ENCODE peak calls at places on chromosomes 7 and 10, in six cellular contexts. One of them, this sample, is unnamed.

GRCh38 chr7:43491984-43492383 is 90.9 kb upstream of the STK17A start:
- DNase-seq in spleen: no peak
- DNase-seq in neural progenitor cell: no peak
- DNase-seq in upper lobe of left lung: no peak
- DNase-seq in heart left ventricle: no peak
- DNase-seq in HCT116: no peak
- DNase-seq in this sample: no peak

GRCh38 chr7:142811154-142811737 is 40.5 kb downstream of the PRSS2 start:
- DNase-seq in spleen: no peak
- DNase-seq in neural progenitor cell: peak
- DNase-seq in upper lobe of left lung: no peak
- DNase-seq in heart left ventricle: no peak
- DNase-seq in HCT116: peak
- DNase-seq in this sample: no peak

GRCh38 chr10:105189464-105189800 is 548.3 kb downstream of the SORCS3 start:
- DNase-seq in spleen: no peak
- DNase-seq in neural progenitor cell: no peak
- DNase-seq in upper lobe of left lung: no peak
- DNase-seq in heart left ventricle: no peak
- DNase-seq in HCT116: no peak
- DNase-seq in this sample: no peak

GRCh38 chr7:129702316-129702715 is 90.8 kb downstream of the NRF1 start:
- DNase-seq in spleen: no peak
- DNase-seq in neural progenitor cell: no peak
- DNase-seq in upper lobe of left lung: no peak
- DNase-seq in heart left ventricle: no peak
- DNase-seq in HCT116: no peak
- DNase-seq in this sample: no peak

GRCh38 chr10:69389827-69390490 is 26.8 kb downstream of the TACR2 start:
- DNase-seq in spleen: no peak
- DNase-seq in neural progenitor cell: peak
- DNase-seq in upper lobe of left lung: no peak
- DNase-seq in heart left ventricle: no peak
- DNase-seq in HCT116: no peak
- DNase-seq in this sample: no peak

GRCh38 chr7:29841926-29842671 is 35.8 kb downstream of the WIPF3 start:
- DNase-seq in spleen: no peak
- DNase-seq in neural progenitor cell: no peak
- DNase-seq in upper lobe of left lung: no peak
- DNase-seq in heart left ventricle: no peak
- DNase-seq in HCT116: no peak
- DNase-seq in this sample: no peak

GRCh38 chr10:62433181-62433692 is 59.1 kb downstream of the ZNF365 start:
- DNase-seq in spleen: no peak
- DNase-seq in neural progenitor cell: no peak
- DNase-seq in upper lobe of left lung: peak
- DNase-seq in heart left ventricle: peak
- DNase-seq in HCT116: peak
- DNase-seq in this sample: no peak

GRCh38 chr10:113187066-113187777 is 237.2 kb downstream of the TCF7L2 start:
- DNase-seq in spleen: no peak
- DNase-seq in neural progenitor cell: no peak
- DNase-seq in upper lobe of left lung: no peak
- DNase-seq in heart left ventricle: peak
- DNase-seq in HCT116: no peak
- DNase-seq in this sample: no peak

GRCh38 chr10:103153302-103153759 is 39.7 kb downstream of the NT5C2 start:
- DNase-seq in spleen: no peak
- DNase-seq in neural progenitor cell: peak
- DNase-seq in upper lobe of left lung: no peak
- DNase-seq in heart left ventricle: no peak
- DNase-seq in HCT116: no peak
- DNase-seq in this sample: no peak

GRCh38 chr10:80416401-80417098 is 8.2 kb downstream of the PRXL2A start:
- DNase-seq in spleen: no peak
- DNase-seq in neural progenitor cell: peak
- DNase-seq in upper lobe of left lung: no peak
- DNase-seq in heart left ventricle: peak
- DNase-seq in HCT116: no peak
- DNase-seq in this sample: no peak

GRCh38 chr10:5996696-5997095 is 19.4 kb upstream of the IL15RA start:
- DNase-seq in spleen: no peak
- DNase-seq in neural progenitor cell: peak
- DNase-seq in upper lobe of left lung: no peak
- DNase-seq in heart left ventricle: no peak
- DNase-seq in HCT116: no peak
- DNase-seq in this sample: no peak

GRCh38 chr10:126468876-126469643 is 80.8 kb upstream of the ADAM12 start:
- DNase-seq in spleen: no peak
- DNase-seq in neural progenitor cell: no peak
- DNase-seq in upper lobe of left lung: no peak
- DNase-seq in heart left ventricle: no peak
- DNase-seq in HCT116: no peak
- DNase-seq in this sample: no peak

GRCh38 chr7:94888542-94888941 is 18.9 kb upstream of the PPP1R9A start:
- DNase-seq in spleen: no peak
- DNase-seq in neural progenitor cell: no peak
- DNase-seq in upper lobe of left lung: peak
- DNase-seq in heart left ventricle: no peak
- DNase-seq in HCT116: peak
- DNase-seq in this sample: no peak

GRCh38 chr10:71729023-71729649 is 9.6 kb upstream of the C10orf105 start:
- DNase-seq in spleen: peak
- DNase-seq in neural progenitor cell: no peak
- DNase-seq in upper lobe of left lung: peak
- DNase-seq in heart left ventricle: peak
- DNase-seq in HCT116: no peak
- DNase-seq in this sample: no peak

GRCh38 chr7:37108615-37109014 is 340.0 kb downstream of the ELMO1 start:
- DNase-seq in spleen: no peak
- DNase-seq in neural progenitor cell: no peak
- DNase-seq in upper lobe of left lung: no peak
- DNase-seq in heart left ventricle: no peak
- DNase-seq in HCT116: no peak
- DNase-seq in this sample: no peak

GRCh38 chr7:128108641-128109423 is 77.6 kb upstream of the LRRC4 start:
- DNase-seq in spleen: peak
- DNase-seq in neural progenitor cell: no peak
- DNase-seq in upper lobe of left lung: no peak
- DNase-seq in heart left ventricle: no peak
- DNase-seq in HCT116: no peak
- DNase-seq in this sample: no peak

GRCh38 chr7:50197547-50197946 is 104.5 kb upstream of the ZPBP start:
- DNase-seq in spleen: no peak
- DNase-seq in neural progenitor cell: no peak
- DNase-seq in upper lobe of left lung: no peak
- DNase-seq in heart left ventricle: no peak
- DNase-seq in HCT116: peak
- DNase-seq in this sample: no peak

GRCh38 chr7:139453673-139454321 is 29.7 kb downstream of the KLRG2 start:
- DNase-seq in spleen: no peak
- DNase-seq in neural progenitor cell: no peak
- DNase-seq in upper lobe of left lung: no peak
- DNase-seq in heart left ventricle: no peak
- DNase-seq in HCT116: no peak
- DNase-seq in this sample: no peak

GRCh38 chr7:1611708-1612241 is 41.9 kb upstream of the PSMG3 start:
- DNase-seq in spleen: no peak
- DNase-seq in neural progenitor cell: no peak
- DNase-seq in upper lobe of left lung: no peak
- DNase-seq in heart left ventricle: no peak
- DNase-seq in HCT116: peak
- DNase-seq in this sample: no peak

GRCh38 chr10:83917519-83918506 is 221.5 kb upstream of the GHITM start:
- DNase-seq in spleen: no peak
- DNase-seq in neural progenitor cell: peak
- DNase-seq in upper lobe of left lung: no peak
- DNase-seq in heart left ventricle: no peak
- DNase-seq in HCT116: peak
- DNase-seq in this sample: no peak

GRCh38 chr10:49359349-49360231 is 36.3 kb downstream of the DRGX start:
- DNase-seq in spleen: no peak
- DNase-seq in neural progenitor cell: no peak
- DNase-seq in upper lobe of left lung: no peak
- DNase-seq in heart left ventricle: peak
- DNase-seq in HCT116: no peak
- DNase-seq in this sample: no peak

GRCh38 chr10:95333997-95334792 is 43.4 kb upstream of the PDLIM1 start:
- DNase-seq in spleen: no peak
- DNase-seq in neural progenitor cell: no peak
- DNase-seq in upper lobe of left lung: peak
- DNase-seq in heart left ventricle: peak
- DNase-seq in HCT116: no peak
- DNase-seq in this sample: peak

GRCh38 chr7:158829021-158829341 is 328 bp downstream of the ESYT2 start:
- DNase-seq in spleen: no peak
- DNase-seq in neural progenitor cell: peak
- DNase-seq in upper lobe of left lung: peak
- DNase-seq in heart left ventricle: peak
- DNase-seq in HCT116: no peak
- DNase-seq in this sample: no peak

GRCh38 chr7:953547-954327 is 743 bp downstream of the ADAP1 start:
- DNase-seq in spleen: peak
- DNase-seq in neural progenitor cell: peak
- DNase-seq in upper lobe of left lung: peak
- DNase-seq in heart left ventricle: peak
- DNase-seq in HCT116: no peak
- DNase-seq in this sample: no peak

GRCh38 chr10:128626397-128627060 is 500.3 kb upstream of the MKI67 start:
- DNase-seq in spleen: no peak
- DNase-seq in neural progenitor cell: peak
- DNase-seq in upper lobe of left lung: no peak
- DNase-seq in heart left ventricle: no peak
- DNase-seq in HCT116: no peak
- DNase-seq in this sample: no peak

GRCh38 chr10:71939861-71940474 is 24.2 kb upstream of the CHST3 start:
- DNase-seq in spleen: no peak
- DNase-seq in neural progenitor cell: no peak
- DNase-seq in upper lobe of left lung: no peak
- DNase-seq in heart left ventricle: no peak
- DNase-seq in HCT116: no peak
- DNase-seq in this sample: no peak

GRCh38 chr10:117972168-117972822 is 74.4 kb downstream of the RAB11FIP2 start:
- DNase-seq in spleen: no peak
- DNase-seq in neural progenitor cell: no peak
- DNase-seq in upper lobe of left lung: no peak
- DNase-seq in heart left ventricle: peak
- DNase-seq in HCT116: no peak
- DNase-seq in this sample: no peak

GRCh38 chr7:81457858-81458522 is 311.9 kb downstream of the HGF start:
- DNase-seq in spleen: no peak
- DNase-seq in neural progenitor cell: no peak
- DNase-seq in upper lobe of left lung: no peak
- DNase-seq in heart left ventricle: no peak
- DNase-seq in HCT116: peak
- DNase-seq in this sample: no peak

GRCh38 chr10:25682203-25682950 is 251.7 kb upstream of the MYO3A start:
- DNase-seq in spleen: no peak
- DNase-seq in neural progenitor cell: peak
- DNase-seq in upper lobe of left lung: no peak
- DNase-seq in heart left ventricle: peak
- DNase-seq in HCT116: no peak
- DNase-seq in this sample: no peak
- H3K4me3 ChIP-seq in spleen: no peak
- H3K4me3 ChIP-seq in neural progenitor cell: no peak
- H3K4me3 ChIP-seq in upper lobe of left lung: no peak
- H3K4me3 ChIP-seq in heart left ventricle: peak
- H3K4me3 ChIP-seq in HCT116: no peak
- H3K4me3 ChIP-seq in this sample: no peak

DNA sequence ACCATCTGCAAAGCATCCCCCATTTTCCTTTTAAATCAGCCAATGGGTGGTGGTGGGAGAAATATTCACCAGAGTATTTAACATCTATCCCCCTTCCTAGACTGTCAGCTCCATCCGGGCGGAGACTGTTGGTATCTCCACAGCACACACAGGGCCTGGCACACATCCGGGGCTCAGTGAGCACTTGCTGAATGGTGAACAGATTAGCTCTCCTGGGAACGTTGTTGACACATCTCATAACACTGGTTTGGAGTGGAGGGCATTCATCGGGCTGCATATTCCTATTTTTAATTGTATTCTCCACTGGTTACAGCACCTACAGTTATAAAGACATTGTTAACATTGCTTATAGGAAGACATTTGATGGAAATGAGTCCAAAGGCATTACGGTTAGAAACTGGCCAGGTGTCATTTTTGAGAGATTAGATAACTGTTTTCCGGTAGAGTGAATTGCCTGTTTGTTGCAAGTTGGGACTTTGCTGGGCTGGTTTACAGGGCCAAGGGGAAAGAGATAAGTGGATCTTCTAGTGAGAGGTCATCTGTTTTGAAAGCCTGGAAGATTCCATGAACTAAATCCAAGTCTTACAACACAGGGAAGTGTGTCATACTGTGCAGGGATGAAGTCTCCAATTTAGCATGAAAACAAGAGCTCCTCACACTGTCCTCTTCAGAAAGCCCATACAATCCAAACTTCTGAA is 101.8 kb downstream of the EGFR start:
- DNase-seq in spleen: no peak
- DNase-seq in neural progenitor cell: no peak
- DNase-seq in upper lobe of left lung: no peak
- DNase-seq in heart left ventricle: peak
- DNase-seq in HCT116: no peak
- DNase-seq in this sample: no peak
- H3K27ac ChIP-seq in spleen: peak
- H3K27ac ChIP-seq in neural progenitor cell: no peak
- H3K27ac ChIP-seq in upper lobe of left lung: peak
- H3K27ac ChIP-seq in heart left ventricle: peak
- H3K27ac ChIP-seq in HCT116: no peak
- H3K27ac ChIP-seq in this sample: peak

DNA sequence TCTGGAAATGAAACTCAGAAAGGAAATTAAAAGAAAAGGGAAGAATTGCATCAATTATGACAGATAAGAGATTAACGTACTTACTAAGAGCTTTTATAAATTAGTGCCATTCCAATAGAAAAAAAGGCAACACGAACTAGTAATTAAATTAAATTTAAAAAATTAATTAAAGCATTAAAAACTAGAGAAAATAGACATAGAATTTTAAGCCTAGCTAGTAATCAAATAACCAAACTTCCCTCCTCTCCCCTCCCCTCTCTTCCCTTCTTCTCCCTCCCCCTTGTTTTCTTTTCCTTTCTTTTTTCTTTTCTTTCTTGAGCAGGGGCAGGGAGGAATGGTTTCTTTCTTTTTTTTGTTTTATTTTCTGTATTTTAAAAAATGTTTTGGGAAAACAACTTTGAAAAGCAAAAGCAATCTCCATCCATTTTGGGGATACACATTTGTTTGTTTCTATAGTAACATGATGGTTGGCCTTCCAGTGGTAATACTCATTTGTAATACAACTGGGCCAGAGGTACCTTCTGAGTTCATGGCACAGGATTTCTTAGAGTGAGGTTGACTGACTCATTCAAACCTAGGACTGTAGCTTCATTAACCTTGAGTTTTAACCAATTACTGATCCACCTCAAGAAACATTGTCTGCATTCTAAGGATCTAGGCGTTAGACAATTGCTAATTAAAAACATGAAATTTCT is 132.6 kb downstream of the ST7 start:
- DNase-seq in spleen: no peak
- DNase-seq in neural progenitor cell: no peak
- DNase-seq in upper lobe of left lung: no peak
- DNase-seq in heart left ventricle: no peak
- DNase-seq in HCT116: no peak
- DNase-seq in this sample: no peak
- H3K4me3 ChIP-seq in spleen: no peak
- H3K4me3 ChIP-seq in neural progenitor cell: no peak
- H3K4me3 ChIP-seq in upper lobe of left lung: no peak
- H3K4me3 ChIP-seq in heart left ventricle: no peak
- H3K4me3 ChIP-seq in HCT116: no peak
- H3K4me3 ChIP-seq in this sample: no peak

GRCh38 chr7:44749992-44750391 is 1.3 kb downstream of the ZMIZ2 start:
- DNase-seq in spleen: peak
- DNase-seq in neural progenitor cell: no peak
- DNase-seq in upper lobe of left lung: no peak
- DNase-seq in heart left ventricle: no peak
- DNase-seq in HCT116: no peak
- DNase-seq in this sample: no peak
- H3K27ac ChIP-seq in spleen: peak
- H3K27ac ChIP-seq in neural progenitor cell: no peak
- H3K27ac ChIP-seq in upper lobe of left lung: no peak
- H3K27ac ChIP-seq in heart left ventricle: peak
- H3K27ac ChIP-seq in HCT116: no peak
- H3K27ac ChIP-seq in this sample: peak